ENCODE peak calls at places on chromosomes 2 and 18, in five cellular contexts. One of them, this sample, is unnamed.

GRCh38 chr2:224885836-224886547 is 156.3 kb downstream of the DOCK10 start:
- DNase-seq in astrocyte of the cerebellum: no peak
- DNase-seq in fibroblast of lung: peak; percentile 80
- DNase-seq in colonic mucosa: no peak
- DNase-seq in K562: no peak
- DNase-seq in this sample: peak; percentile 73

GRCh38 chr2:230254152-230254881 is 28.8 kb downstream of the SP140 start:
- DNase-seq in astrocyte of the cerebellum: no peak
- DNase-seq in fibroblast of lung: no peak
- DNase-seq in colonic mucosa: no peak
- DNase-seq in K562: no peak
- DNase-seq in this sample: no peak

GRCh38 chr2:69095246-69095645 is 82.3 kb downstream of the ANTXR1 start:
- DNase-seq in astrocyte of the cerebellum: no peak
- DNase-seq in fibroblast of lung: peak; percentile 77
- DNase-seq in colonic mucosa: no peak
- DNase-seq in K562: no peak
- DNase-seq in this sample: no peak

GRCh38 chr2:152620985-152621384 is 96.3 kb downstream of the PRPF40A start:
- DNase-seq in astrocyte of the cerebellum: no peak
- DNase-seq in fibroblast of lung: no peak
- DNase-seq in colonic mucosa: no peak
- DNase-seq in K562: peak; percentile 74
- DNase-seq in this sample: no peak

GRCh38 chr2:183926433-183926832 is 671.9 kb upstream of the ZNF804A start:
- DNase-seq in astrocyte of the cerebellum: no peak
- DNase-seq in fibroblast of lung: no peak
- DNase-seq in colonic mucosa: no peak
- DNase-seq in K562: no peak
- DNase-seq in this sample: no peak

GRCh38 chr2:231182500-231182899 is 15.9 kb upstream of the ARMC9 start:
- DNase-seq in astrocyte of the cerebellum: no peak
- DNase-seq in fibroblast of lung: no peak
- DNase-seq in colonic mucosa: no peak
- DNase-seq in K562: no peak
- DNase-seq in this sample: no peak

GRCh38 chr2:240934701-240935100 is 28.6 kb downstream of the CROCC2 start:
- DNase-seq in astrocyte of the cerebellum: no peak
- DNase-seq in fibroblast of lung: no peak
- DNase-seq in colonic mucosa: peak; percentile 14
- DNase-seq in K562: no peak
- DNase-seq in this sample: no peak

GRCh38 chr2:127431408-127432023 is 13.3 kb downstream of the PROC start:
- DNase-seq in astrocyte of the cerebellum: no peak
- DNase-seq in fibroblast of lung: no peak
- DNase-seq in colonic mucosa: no peak
- DNase-seq in K562: no peak
- DNase-seq in this sample: no peak

GRCh38 chr18:9535430-9535972 is 60.2 kb downstream of the RALBP1 start:
- DNase-seq in astrocyte of the cerebellum: peak; percentile 90
- DNase-seq in fibroblast of lung: peak; percentile 90
- DNase-seq in colonic mucosa: no peak
- DNase-seq in K562: no peak
- DNase-seq in this sample: peak; percentile 91

GRCh38 chr2:217249490-217250451 is 389.9 kb upstream of the TNP1 start:
- DNase-seq in astrocyte of the cerebellum: no peak
- DNase-seq in fibroblast of lung: peak; percentile 93
- DNase-seq in colonic mucosa: no peak
- DNase-seq in K562: no peak
- DNase-seq in this sample: no peak

GRCh38 chr18:9712606-9713005 is 4.5 kb downstream of the RAB31 start:
- DNase-seq in astrocyte of the cerebellum: no peak
- DNase-seq in fibroblast of lung: no peak
- DNase-seq in colonic mucosa: no peak
- DNase-seq in K562: no peak
- DNase-seq in this sample: no peak

GRCh38 chr2:141534671-141535359 is 596.0 kb downstream of the LRP1B start:
- DNase-seq in astrocyte of the cerebellum: no peak
- DNase-seq in fibroblast of lung: no peak
- DNase-seq in colonic mucosa: no peak
- DNase-seq in K562: no peak
- DNase-seq in this sample: no peak

GRCh38 chr2:222307138-222307756 is 8.4 kb upstream of the PAX3 start:
- DNase-seq in astrocyte of the cerebellum: no peak
- DNase-seq in fibroblast of lung: no peak
- DNase-seq in colonic mucosa: peak; percentile 62
- DNase-seq in K562: no peak
- DNase-seq in this sample: no peak

GRCh38 chr2:157428500-157429175 is 15.3 kb downstream of the CYTIP start:
- DNase-seq in astrocyte of the cerebellum: no peak
- DNase-seq in fibroblast of lung: no peak
- DNase-seq in colonic mucosa: no peak
- DNase-seq in K562: no peak
- DNase-seq in this sample: no peak

GRCh38 chr2:214774108-214774507 is 35.4 kb downstream of the BARD1 start:
- DNase-seq in astrocyte of the cerebellum: no peak
- DNase-seq in fibroblast of lung: peak; percentile 54
- DNase-seq in colonic mucosa: no peak
- DNase-seq in K562: no peak
- DNase-seq in this sample: no peak

GRCh38 chr2:173159794-173160463 is 84.3 kb downstream of the MAP3K20 start:
- DNase-seq in astrocyte of the cerebellum: peak; percentile 87
- DNase-seq in fibroblast of lung: peak; percentile 99
- DNase-seq in colonic mucosa: peak; percentile 56
- DNase-seq in K562: peak; percentile 5
- DNase-seq in this sample: peak; percentile 98

GRCh38 chr18:5673576-5673975 is 129.8 kb upstream of the EPB41L3 start:
- DNase-seq in astrocyte of the cerebellum: no peak
- DNase-seq in fibroblast of lung: no peak
- DNase-seq in colonic mucosa: no peak
- DNase-seq in K562: no peak
- DNase-seq in this sample: no peak

DNA sequence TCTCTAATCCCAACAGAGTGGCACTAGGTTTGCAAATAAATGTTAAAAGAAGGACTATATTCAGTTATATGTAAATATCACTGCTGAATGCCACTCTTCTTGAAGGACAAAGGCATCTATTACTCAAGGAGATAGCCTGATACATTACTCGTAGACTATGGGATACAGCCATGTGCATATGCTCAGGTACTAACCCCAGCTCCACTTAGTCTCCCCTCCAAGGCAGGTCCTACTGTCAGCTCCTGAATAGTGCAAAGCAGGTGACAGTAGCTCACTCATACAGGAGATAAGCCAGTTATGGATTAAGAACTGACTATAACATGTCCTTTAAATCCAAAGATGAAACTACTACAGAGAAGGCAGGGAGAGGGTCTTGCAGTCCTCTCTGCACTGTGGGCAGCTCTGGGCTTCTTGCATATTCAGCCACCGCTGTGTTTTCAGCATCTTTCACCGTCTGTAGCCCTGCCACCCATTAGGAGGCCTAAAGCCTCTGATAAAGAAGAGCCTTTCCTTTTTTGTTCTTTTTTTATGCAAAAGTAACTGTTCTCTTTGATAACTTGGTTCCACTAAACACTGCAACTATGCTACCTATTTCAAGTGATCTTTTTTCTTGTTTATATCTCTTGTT is 135.1 kb upstream of the EPB41L3 start:
- DNase-seq in astrocyte of the cerebellum: no peak
- DNase-seq in fibroblast of lung: no peak
- DNase-seq in colonic mucosa: no peak
- DNase-seq in K562: no peak
- DNase-seq in this sample: no peak
- H3K4me3 ChIP-seq in astrocyte of the cerebellum: no peak overlapping the region
- H3K4me3 ChIP-seq in fibroblast of lung: no peak overlapping the region
- H3K4me3 ChIP-seq in colonic mucosa: no peak overlapping the region
- H3K4me3 ChIP-seq in K562: no peak overlapping the region
- H3K4me3 ChIP-seq in this sample: no peak overlapping the region

DNA sequence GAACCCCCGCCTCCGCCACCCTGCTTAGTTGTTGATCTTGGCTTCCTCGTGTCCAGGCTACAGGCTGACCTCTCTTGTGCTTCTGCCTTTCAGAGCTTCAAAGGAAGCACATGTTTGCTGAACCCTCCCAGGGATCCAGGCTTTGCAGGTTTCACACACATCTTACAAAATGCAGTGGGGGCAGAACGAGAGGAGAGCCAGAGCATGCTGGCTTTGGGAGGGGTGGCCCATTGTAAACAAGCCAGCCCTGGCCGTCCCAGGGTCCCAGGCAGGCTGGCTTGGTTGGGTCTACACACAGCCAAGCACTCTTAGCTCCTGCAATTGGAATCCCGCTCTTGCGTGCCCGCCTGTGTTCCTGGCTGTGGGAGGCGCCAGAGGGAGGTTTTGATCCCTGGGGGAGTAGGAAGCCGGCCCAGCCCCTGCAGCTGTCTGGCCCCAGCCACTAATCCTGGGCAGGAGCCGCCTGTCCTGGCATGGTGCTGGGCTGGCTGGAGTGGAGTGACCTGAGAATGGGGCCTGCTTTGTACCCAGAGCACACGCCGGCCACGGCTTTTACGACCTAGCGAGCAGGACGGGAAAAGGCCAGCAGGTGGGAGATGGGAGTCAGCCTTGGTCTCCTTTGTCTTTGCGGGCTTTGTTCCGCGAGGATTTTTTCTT is 53.9 kb downstream of the SH3BP4 start:
- DNase-seq in astrocyte of the cerebellum: no peak
- DNase-seq in fibroblast of lung: no peak
- DNase-seq in colonic mucosa: peak; percentile 68
- DNase-seq in K562: no peak
- DNase-seq in this sample: no peak
- TF ChIP-seq CTCF in astrocyte of the cerebellum: peak; percentile 55
- TF ChIP-seq CTCF in fibroblast of lung: no peak
- TF ChIP-seq CTCF in colonic mucosa: no peak
- TF ChIP-seq CTCF in K562: no peak
- TF ChIP-seq CTCF in this sample: no peak

GRCh38 chr18:55101458-55101824 is 142.2 kb upstream of the CCDC68 start:
- DNase-seq in astrocyte of the cerebellum: no peak
- DNase-seq in fibroblast of lung: no peak
- DNase-seq in colonic mucosa: no peak
- DNase-seq in K562: no peak
- DNase-seq in this sample: no peak
- H3K4me3 ChIP-seq in astrocyte of the cerebellum: no peak overlapping the region
- H3K4me3 ChIP-seq in fibroblast of lung: no peak overlapping the region
- H3K4me3 ChIP-seq in colonic mucosa: no peak overlapping the region
- H3K4me3 ChIP-seq in K562: no peak overlapping the region
- H3K4me3 ChIP-seq in this sample: no peak overlapping the region

DNA sequence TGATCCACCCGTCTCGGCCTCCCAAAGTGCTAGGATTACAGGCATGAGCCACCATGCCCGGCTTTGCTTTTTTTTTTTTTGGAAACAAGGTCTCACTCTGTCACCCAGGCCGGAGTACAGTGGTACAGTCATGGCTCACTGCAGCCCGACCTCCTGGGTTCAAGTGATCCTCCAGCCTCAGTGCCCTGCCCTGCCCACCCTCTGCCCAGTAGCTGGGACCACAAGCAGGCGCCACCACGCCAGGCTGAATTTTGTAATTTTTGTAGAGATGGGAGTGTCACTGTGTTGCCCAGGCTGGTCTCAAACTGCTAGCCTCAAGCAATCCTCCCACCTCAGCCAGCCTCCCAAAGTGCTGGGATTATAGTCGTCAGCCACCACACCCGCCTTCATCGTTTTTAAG is 11.6 kb upstream of the PSD4 start:
- DNase-seq in astrocyte of the cerebellum: no peak
- DNase-seq in fibroblast of lung: no peak
- DNase-seq in colonic mucosa: peak; percentile 10
- DNase-seq in K562: no peak
- DNase-seq in this sample: no peak
- TF ChIP-seq CTCF in astrocyte of the cerebellum: no peak
- TF ChIP-seq CTCF in fibroblast of lung: no peak
- TF ChIP-seq CTCF in colonic mucosa: no peak
- TF ChIP-seq CTCF in K562: no peak
- TF ChIP-seq CTCF in this sample: no peak

DNA sequence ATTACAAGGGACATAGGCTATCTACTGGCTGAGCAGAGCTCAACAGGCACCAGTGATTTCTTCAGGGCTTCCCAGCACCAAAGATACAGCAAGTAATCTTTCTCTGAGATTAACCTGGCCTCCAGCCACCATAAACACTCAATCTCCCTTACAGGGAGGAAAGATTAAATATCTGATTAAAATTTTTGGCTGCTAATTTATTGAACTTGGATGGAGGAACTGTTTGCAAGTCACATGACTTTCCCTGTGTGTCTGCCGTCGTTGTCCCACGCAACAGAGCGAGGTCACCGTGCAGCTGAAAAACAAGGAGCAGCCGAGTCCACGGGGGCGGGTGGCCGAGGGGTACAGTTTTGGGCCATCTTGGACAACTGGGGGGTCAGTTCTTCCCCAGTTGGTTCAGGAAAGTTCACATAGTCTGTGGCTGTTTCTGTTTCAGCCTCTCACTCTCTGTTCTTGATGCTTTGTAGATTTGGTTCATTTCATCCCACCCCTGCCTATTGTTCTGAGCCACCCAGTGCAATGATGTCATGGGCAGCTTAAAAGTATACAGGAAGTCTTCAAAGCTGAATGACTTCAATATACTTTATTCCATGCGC is 186.8 kb upstream of the CTAGE1 start:
- DNase-seq in astrocyte of the cerebellum: no peak
- DNase-seq in fibroblast of lung: peak; percentile 19
- DNase-seq in colonic mucosa: no peak
- DNase-seq in K562: no peak
- DNase-seq in this sample: no peak
- H3K4me3 ChIP-seq in astrocyte of the cerebellum: no peak overlapping the region
- H3K4me3 ChIP-seq in fibroblast of lung: no peak overlapping the region
- H3K4me3 ChIP-seq in colonic mucosa: no peak overlapping the region
- H3K4me3 ChIP-seq in K562: no peak overlapping the region
- H3K4me3 ChIP-seq in this sample: no peak overlapping the region

DNA sequence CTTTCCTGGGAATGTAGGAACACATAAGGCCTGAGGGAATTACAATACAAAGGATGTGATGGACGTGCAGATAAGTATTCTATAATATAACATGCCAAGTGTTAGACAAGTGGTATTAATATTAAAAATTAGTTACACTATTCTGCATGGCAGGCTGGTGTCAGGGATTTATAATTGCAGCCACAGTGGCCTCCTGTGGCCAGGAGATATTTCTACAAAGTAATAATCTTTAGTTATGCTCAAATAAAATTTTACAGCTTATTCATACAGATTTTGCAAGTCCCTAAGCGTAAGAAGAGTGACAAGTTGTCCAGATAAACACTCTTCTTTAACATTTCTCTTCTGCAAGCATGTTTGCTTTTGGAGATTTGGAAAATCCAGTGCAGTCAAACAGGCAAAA is 90.4 kb upstream of the CBLN2 start:
- DNase-seq in astrocyte of the cerebellum: no peak
- DNase-seq in fibroblast of lung: no peak
- DNase-seq in colonic mucosa: no peak
- DNase-seq in K562: no peak
- DNase-seq in this sample: no peak
- TF ChIP-seq CTCF in astrocyte of the cerebellum: no peak
- TF ChIP-seq CTCF in fibroblast of lung: no peak
- TF ChIP-seq CTCF in colonic mucosa: no peak
- TF ChIP-seq CTCF in K562: no peak
- TF ChIP-seq CTCF in this sample: no peak